ENCODE peak calls at places on chromosomes 12 and 14, in four cellular contexts. One of them, this sample, is unnamed.
A peak's percentile ranks its signal among the peaks of the same experiment; 100 is the strongest.

GRCh38 chr14:97025722-97026121 is 228.5 kb downstream of the VRK1 start:
- DNase-seq in thoracic aorta: no peak
- DNase-seq in sigmoid colon: no peak
- DNase-seq in psoas muscle: no peak
- DNase-seq in this sample: no peak

GRCh38 chr14:98069712-98070133 is 1202.3 kb downstream of the BCL11B start:
- DNase-seq in thoracic aorta: no peak
- DNase-seq in sigmoid colon: no peak
- DNase-seq in psoas muscle: no peak
- DNase-seq in this sample: no peak

GRCh38 chr14:102951034-102951433 is 28.6 kb downstream of the AMN start:
- DNase-seq in thoracic aorta: no peak
- DNase-seq in sigmoid colon: no peak
- DNase-seq in psoas muscle: no peak
- DNase-seq in this sample: peak; percentile 83

GRCh38 chr12:102300824-102301461 is 103.3 kb upstream of the PMCH start:
- DNase-seq in thoracic aorta: no peak
- DNase-seq in sigmoid colon: no peak
- DNase-seq in psoas muscle: no peak
- DNase-seq in this sample: no peak

GRCh38 chr12:79549531-79550271 is 141.1 kb downstream of the PAWR start:
- DNase-seq in thoracic aorta: no peak
- DNase-seq in sigmoid colon: no peak
- DNase-seq in psoas muscle: no peak
- DNase-seq in this sample: no peak

GRCh38 chr12:120639771-120640721 is at the start of gene CABP1:
- DNase-seq in thoracic aorta: no peak
- DNase-seq in sigmoid colon: no peak
- DNase-seq in psoas muscle: no peak
- DNase-seq in this sample: no peak

GRCh38 chr12:110742718-110743570 is at the start of gene PPP1CC:
- DNase-seq in thoracic aorta: peak; percentile 86
- DNase-seq in sigmoid colon: peak; percentile 97
- DNase-seq in psoas muscle: peak; percentile 93
- DNase-seq in this sample: peak; percentile 91

GRCh38 chr14:58783801-58784511 is 146.2 kb downstream of the DACT1 start:
- DNase-seq in thoracic aorta: no peak
- DNase-seq in sigmoid colon: no peak
- DNase-seq in psoas muscle: no peak
- DNase-seq in this sample: no peak

GRCh38 chr12:56104815-56105476 is 587 bp downstream of the PA2G4 start:
- DNase-seq in thoracic aorta: no peak
- DNase-seq in sigmoid colon: no peak
- DNase-seq in psoas muscle: peak; percentile 21
- DNase-seq in this sample: no peak

GRCh38 chr12:39892146-39892545 is 213.7 kb downstream of the SLC2A13 start:
- DNase-seq in thoracic aorta: no peak
- DNase-seq in sigmoid colon: no peak
- DNase-seq in psoas muscle: no peak
- DNase-seq in this sample: no peak

GRCh38 chr14:68394113-68394718 is 398.7 kb downstream of the ZFP36L1 start:
- DNase-seq in thoracic aorta: no peak
- DNase-seq in sigmoid colon: peak; percentile 71
- DNase-seq in psoas muscle: no peak
- DNase-seq in this sample: no peak

GRCh38 chr14:69354383-69355154 is 43.5 kb downstream of the ERH start:
- DNase-seq in thoracic aorta: no peak
- DNase-seq in sigmoid colon: peak; percentile 57
- DNase-seq in psoas muscle: no peak
- DNase-seq in this sample: no peak

GRCh38 chr14:96622926-96623325 is 120.7 kb downstream of the PAPOLA start:
- DNase-seq in thoracic aorta: no peak
- DNase-seq in sigmoid colon: no peak
- DNase-seq in psoas muscle: no peak
- DNase-seq in this sample: no peak

GRCh38 chr14:77653473-77653872 is 37.0 kb upstream of the SPTLC2 start:
- DNase-seq in thoracic aorta: no peak
- DNase-seq in sigmoid colon: no peak
- DNase-seq in psoas muscle: no peak
- DNase-seq in this sample: no peak

GRCh38 chr12:19757317-19757877 is 318.1 kb downstream of the AEBP2 start:
- DNase-seq in thoracic aorta: no peak
- DNase-seq in sigmoid colon: no peak
- DNase-seq in psoas muscle: no peak
- DNase-seq in this sample: no peak

GRCh38 chr12:97276621-97277020 is 186.0 kb upstream of the RMST start:
- DNase-seq in thoracic aorta: no peak
- DNase-seq in sigmoid colon: no peak
- DNase-seq in psoas muscle: no peak
- DNase-seq in this sample: no peak

GRCh38 chr12:55720894-55721444 is 776 bp downstream of the RDH5 start:
- DNase-seq in thoracic aorta: peak; percentile 82
- DNase-seq in sigmoid colon: peak; percentile 95
- DNase-seq in psoas muscle: peak; percentile 90
- DNase-seq in this sample: peak; percentile 83

GRCh38 chr12:68832504-68832867 is 24.5 kb downstream of the MDM2 start:
- DNase-seq in thoracic aorta: no peak
- DNase-seq in sigmoid colon: no peak
- DNase-seq in psoas muscle: no peak
- DNase-seq in this sample: no peak

GRCh38 chr12:52428121-52428520 is 6.0 kb downstream of the KRT75 start:
- DNase-seq in thoracic aorta: no peak
- DNase-seq in sigmoid colon: no peak
- DNase-seq in psoas muscle: no peak
- DNase-seq in this sample: no peak

GRCh38 chr12:121461048-121461447 is 61.1 kb downstream of the RNF34 start:
- DNase-seq in thoracic aorta: no peak
- DNase-seq in sigmoid colon: no peak
- DNase-seq in psoas muscle: no peak
- DNase-seq in this sample: no peak

GRCh38 chr12:24821691-24822090 is 127.2 kb downstream of the BCAT1 start:
- DNase-seq in thoracic aorta: no peak
- DNase-seq in sigmoid colon: no peak
- DNase-seq in psoas muscle: no peak
- DNase-seq in this sample: no peak

GRCh38 chr14:96906434-96906833 is 109.3 kb downstream of the VRK1 start:
- DNase-seq in thoracic aorta: no peak
- DNase-seq in sigmoid colon: no peak
- DNase-seq in psoas muscle: no peak
- DNase-seq in this sample: no peak

GRCh38 chr14:49946320-49947141 is 53.6 kb downstream of the ARF6 start:
- DNase-seq in thoracic aorta: no peak
- DNase-seq in sigmoid colon: no peak
- DNase-seq in psoas muscle: no peak
- DNase-seq in this sample: no peak

GRCh38 chr12:119802472-119802871 is 74.6 kb downstream of the CIT start:
- DNase-seq in thoracic aorta: no peak
- DNase-seq in sigmoid colon: peak; percentile 73
- DNase-seq in psoas muscle: peak; percentile 62
- DNase-seq in this sample: peak; percentile 86

GRCh38 chr14:33647385-33647786 is 303.5 kb downstream of the EGLN3 start:
- DNase-seq in thoracic aorta: no peak
- DNase-seq in sigmoid colon: no peak
- DNase-seq in psoas muscle: no peak
- DNase-seq in this sample: no peak

GRCh38 chr12:69509308-69509736 is 39.1 kb downstream of the FRS2 start:
- DNase-seq in thoracic aorta: no peak
- DNase-seq in sigmoid colon: no peak
- DNase-seq in psoas muscle: no peak
- DNase-seq in this sample: no peak

GRCh38 chr12:47689215-47689614 is 16.6 kb downstream of the RPAP3 start:
- DNase-seq in thoracic aorta: no peak
- DNase-seq in sigmoid colon: no peak
- DNase-seq in psoas muscle: no peak
- DNase-seq in this sample: no peak

GRCh38 chr12:47687636-47688035 is 18.2 kb downstream of the RPAP3 start:
- DNase-seq in thoracic aorta: no peak
- DNase-seq in sigmoid colon: no peak
- DNase-seq in psoas muscle: no peak
- DNase-seq in this sample: no peak

GRCh38 chr12:47686645-47687240 is 19.1 kb downstream of the RPAP3 start:
- DNase-seq in thoracic aorta: no peak
- DNase-seq in sigmoid colon: no peak
- DNase-seq in psoas muscle: no peak
- DNase-seq in this sample: peak; percentile 25
- TF ChIP-seq CTCF in thoracic aorta: peak; percentile 45
- TF ChIP-seq CTCF in sigmoid colon: peak; percentile 69
- TF ChIP-seq CTCF in psoas muscle: peak; percentile 53
- TF ChIP-seq CTCF in this sample: peak; percentile 61

GRCh38 chr14:75259946-75260545 is 18.6 kb upstream of the FOS start:
- DNase-seq in thoracic aorta: no peak
- DNase-seq in sigmoid colon: no peak
- DNase-seq in psoas muscle: no peak
- DNase-seq in this sample: no peak

GRCh38 chr14:75257241-75257640 is 21.4 kb upstream of the FOS start:
- DNase-seq in thoracic aorta: no peak
- DNase-seq in sigmoid colon: no peak
- DNase-seq in psoas muscle: no peak
- DNase-seq in this sample: no peak

GRCh38 chr14:75258803-75259509 is 19.7 kb upstream of the FOS start:
- DNase-seq in thoracic aorta: peak; percentile 92
- DNase-seq in sigmoid colon: peak; percentile 99
- DNase-seq in psoas muscle: peak; percentile 98
- DNase-seq in this sample: peak; percentile 98

GRCh38 chr14:75258079-75258802 is 20.4 kb upstream of the FOS start:
- DNase-seq in thoracic aorta: no peak
- DNase-seq in sigmoid colon: peak; percentile 91
- DNase-seq in psoas muscle: peak; percentile 76
- DNase-seq in this sample: no peak

DNA sequence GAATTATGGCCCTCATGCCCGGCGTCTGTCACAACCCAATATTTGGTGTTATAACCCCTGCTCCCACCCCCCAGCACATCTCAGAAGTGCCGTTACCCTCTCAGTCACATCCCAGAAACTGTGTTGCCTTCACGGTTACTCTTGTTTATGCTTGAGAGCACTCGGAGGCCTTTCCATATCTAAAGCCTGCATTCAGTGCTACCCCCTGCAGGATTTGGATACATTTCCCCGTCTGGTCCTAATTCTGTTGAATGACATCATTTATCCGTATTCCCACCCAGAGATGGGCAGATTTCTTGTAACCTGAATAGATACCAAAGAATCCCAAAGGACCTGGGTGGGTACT is 19.1 kb upstream of the FOS start:
- DNase-seq in thoracic aorta: no peak
- DNase-seq in sigmoid colon: no peak
- DNase-seq in psoas muscle: no peak
- DNase-seq in this sample: no peak
- TF ChIP-seq CTCF in thoracic aorta: peak; percentile 9
- TF ChIP-seq CTCF in sigmoid colon: no peak
- TF ChIP-seq CTCF in psoas muscle: no peak
- TF ChIP-seq CTCF in this sample: no peak

DNA sequence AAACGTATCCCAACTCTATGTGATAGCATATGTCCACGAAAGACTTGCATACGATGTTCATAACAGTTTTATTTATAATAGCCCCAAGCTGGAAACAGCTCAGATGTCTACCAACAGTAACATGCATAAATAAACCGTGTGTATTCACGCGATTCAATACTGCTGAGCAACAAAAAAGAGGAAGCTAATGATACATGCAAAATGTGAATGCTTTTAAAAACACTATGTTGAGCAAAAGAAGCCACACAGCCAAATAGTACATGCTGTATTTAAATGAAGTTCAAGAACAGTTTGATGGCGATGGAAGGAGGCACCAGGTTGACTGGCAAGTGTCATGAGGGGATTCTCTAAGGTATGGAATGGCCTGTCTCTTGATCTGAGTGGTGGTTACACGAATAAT is 55.6 kb downstream of the TRIM9 start:
- DNase-seq in thoracic aorta: no peak
- DNase-seq in sigmoid colon: no peak
- DNase-seq in psoas muscle: no peak
- DNase-seq in this sample: no peak
- TF ChIP-seq CTCF in thoracic aorta: no peak
- TF ChIP-seq CTCF in sigmoid colon: no peak
- TF ChIP-seq CTCF in psoas muscle: no peak
- TF ChIP-seq CTCF in this sample: no peak

DNA sequence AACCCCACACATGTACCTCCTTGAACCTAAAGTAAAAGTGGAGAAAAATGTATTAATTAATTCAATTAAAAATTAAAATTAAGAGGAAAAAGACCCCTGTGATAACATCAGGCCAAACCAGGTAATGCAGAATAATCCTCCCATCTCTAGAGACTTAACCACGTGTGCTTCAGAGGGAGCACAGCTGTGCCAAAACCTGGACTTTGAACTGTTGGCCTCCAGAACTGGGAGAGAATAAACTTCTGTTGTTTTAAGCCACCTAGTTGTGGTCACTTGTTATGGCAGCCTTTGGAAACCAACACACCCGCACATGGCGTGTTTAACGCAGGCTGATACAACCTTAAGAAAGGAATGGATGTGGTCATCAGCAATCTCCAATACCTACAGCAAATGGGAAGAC is 23.8 kb downstream of the OAS2 start:
- DNase-seq in thoracic aorta: no peak
- DNase-seq in sigmoid colon: no peak
- DNase-seq in psoas muscle: no peak
- DNase-seq in this sample: no peak
- TF ChIP-seq CTCF in thoracic aorta: no peak
- TF ChIP-seq CTCF in sigmoid colon: no peak
- TF ChIP-seq CTCF in psoas muscle: no peak
- TF ChIP-seq CTCF in this sample: no peak

GRCh38 chr14:35116242-35116641 is 5.5 kb downstream of the PPP2R3C start:
- DNase-seq in thoracic aorta: no peak
- DNase-seq in sigmoid colon: no peak
- DNase-seq in psoas muscle: no peak
- DNase-seq in this sample: no peak

GRCh38 chr14:35113308-35113950 is 8.4 kb downstream of the PPP2R3C start:
- DNase-seq in thoracic aorta: no peak
- DNase-seq in sigmoid colon: no peak
- DNase-seq in psoas muscle: no peak
- DNase-seq in this sample: no peak

GRCh38 chr14:35117112-35117511 is 4.7 kb downstream of the PPP2R3C start:
- DNase-seq in thoracic aorta: no peak
- DNase-seq in sigmoid colon: no peak
- DNase-seq in psoas muscle: no peak
- DNase-seq in this sample: no peak

GRCh38 chr14:35114036-35114435 is 7.8 kb downstream of the PPP2R3C start:
- DNase-seq in thoracic aorta: no peak
- DNase-seq in sigmoid colon: no peak
- DNase-seq in psoas muscle: no peak
- DNase-seq in this sample: no peak

GRCh38 chr14:35112641-35113040 is 9.1 kb downstream of the PPP2R3C start:
- DNase-seq in thoracic aorta: no peak
- DNase-seq in sigmoid colon: no peak
- DNase-seq in psoas muscle: no peak
- DNase-seq in this sample: no peak
- TF ChIP-seq CTCF in thoracic aorta: no peak
- TF ChIP-seq CTCF in sigmoid colon: no peak
- TF ChIP-seq CTCF in psoas muscle: no peak
- TF ChIP-seq CTCF in this sample: no peak

GRCh38 chr12:1533205-1533601 is 61.2 kb downstream of the FBXL14 start:
- DNase-seq in thoracic aorta: no peak
- DNase-seq in sigmoid colon: no peak
- DNase-seq in psoas muscle: no peak
- DNase-seq in this sample: no peak
- TF ChIP-seq CTCF in thoracic aorta: no peak
- TF ChIP-seq CTCF in sigmoid colon: no peak
- TF ChIP-seq CTCF in psoas muscle: no peak
- TF ChIP-seq CTCF in this sample: no peak

GRCh38 chr14:76091036-76091435 is 60.7 kb upstream of the GPATCH2L start:
- DNase-seq in thoracic aorta: no peak
- DNase-seq in sigmoid colon: peak; percentile 78
- DNase-seq in psoas muscle: peak; percentile 70
- DNase-seq in this sample: no peak
- TF ChIP-seq CTCF in thoracic aorta: peak; percentile 24
- TF ChIP-seq CTCF in sigmoid colon: no peak
- TF ChIP-seq CTCF in psoas muscle: peak; percentile 64
- TF ChIP-seq CTCF in this sample: no peak